ENCODE peak calls at places on chromosomes 16 and 17, in six cellular contexts. D is ascending aorta, B is fibroblast of the aortic adventitia, E is hepatocyte, I is Caco-2, G is AG04450. Z is an unnamed sample.

GRCh38 chr17:42407289-42407836 is 15.7 kb downstream of the CAVIN1 start:
- DNase-seq in D (peak), I (no peak), E (peak), G (no peak), B (peak), Z (peak)

GRCh38 chr16:25066426-25066746 is 45.2 kb upstream of the LCMT1 start:
- DNase-seq in B (no peak), G (no peak), E (no peak), I (no peak), D (no peak), Z (no peak)

GRCh38 chr16:54867302-54867832 is 63.3 kb upstream of the IRX5 start:
- DNase-seq in D (no peak), G (no peak), E (no peak), B (no peak), I (no peak), Z (no peak)

GRCh38 chr16:380837-381787 is 666 bp downstream of the PGAP6 start:
- DNase-seq in E (peak), D (no peak), G (no peak), I (peak), B (no peak), Z (no peak)

GRCh38 chr17:44278006-44278405 is 10.1 kb upstream of the SLC4A1 start:
- DNase-seq in G (no peak), I (no peak), E (no peak), B (peak), D (no peak), Z (no peak)

GRCh38 chr17:46003907-46004748 is 5.1 kb downstream of the STH start:
- DNase-seq in E (peak), D (no peak), I (no peak), B (peak), G (no peak), Z (peak)

GRCh38 chr17:34171245-34171818 is 83.8 kb upstream of the CCL2 start:
- DNase-seq in G (no peak), I (peak), B (peak), D (peak), E (peak), Z (peak)

GRCh38 chr16:12228607-12229499 is 252.3 kb downstream of the SNX29 start:
- DNase-seq in E (peak), B (peak), G (peak), I (peak), D (no peak), Z (no peak)

GRCh38 chr16:48049832-48050231 is 106.0 kb downstream of the ABCC12 start:
- DNase-seq in D (no peak), B (no peak), G (no peak), E (no peak), I (no peak), Z (no peak)

GRCh38 chr16:72291531-72291981 is 119.6 kb upstream of the PMFBP1 start:
- DNase-seq in E (peak), D (no peak), B (peak), G (peak), I (no peak), Z (no peak)

GRCh38 chr16:16138034-16138635 is 85.2 kb downstream of the ABCC6 start:
- DNase-seq in I (no peak), G (no peak), E (no peak), D (no peak), B (no peak), Z (no peak)

GRCh38 chr16:12124742-12125141 is 148.2 kb downstream of the SNX29 start:
- DNase-seq in B (no peak), I (no peak), D (no peak), E (no peak), G (no peak), Z (no peak)

GRCh38 chr17:75288784-75289121 is 480 bp downstream of the SLC25A19 start:
- DNase-seq in E (no peak), G (no peak), D (no peak), B (no peak), I (peak), Z (no peak)

GRCh38 chr16:66270333-66270927 is 96.1 kb upstream of the CDH5 start:
- DNase-seq in I (peak), E (peak), D (peak), G (no peak), B (peak), Z (peak)

GRCh38 chr17:83064732-83065659 is 14.4 kb upstream of the METRNL start:
- DNase-seq in G (no peak), E (no peak), I (peak), B (no peak), D (peak), Z (peak)

GRCh38 chr17:11980813-11981212 is 16.5 kb downstream of the ZNF18 start:
- DNase-seq in G (no peak), I (no peak), E (no peak), B (peak), D (no peak), Z (no peak)

GRCh38 chr17:43878260-43879082 is 28.9 kb downstream of the MPP2 start:
- DNase-seq in B (peak), G (peak), D (peak), I (peak), E (peak), Z (peak)

GRCh38 chr17:16872351-16872751 is 99.6 kb downstream of the TNFRSF13B start:
- DNase-seq in I (peak), E (no peak), B (no peak), G (no peak), D (no peak), Z (no peak)

GRCh38 chr17:6314311-6314710 is 120.6 kb downstream of the AIPL1 start:
- DNase-seq in B (no peak), I (no peak), G (no peak), D (no peak), E (no peak), Z (no peak)

GRCh38 chr16:49923411-49923810 is 67.5 kb upstream of the ZNF423 start:
- DNase-seq in D (no peak), E (no peak), I (no peak), B (no peak), G (no peak), Z (no peak)

GRCh38 chr16:73710526-73710925 is 586.1 kb upstream of the PSMD7 start:
- DNase-seq in B (no peak), E (no peak), G (no peak), D (no peak), I (no peak), Z (no peak)

GRCh38 chr17:43784628-43785101 is 4.4 kb downstream of the CFAP97D1 start:
- DNase-seq in I (no peak), B (peak), G (no peak), E (no peak), D (no peak), Z (no peak)

GRCh38 chr17:246851-247421 is 65.5 kb upstream of the DOC2B start:
- DNase-seq in E (no peak), B (no peak), D (peak), I (peak), G (no peak), Z (peak)

GRCh38 chr17:33444731-33445130 is 151.6 kb upstream of the ASIC2 start:
- DNase-seq in D (no peak), I (no peak), E (no peak), B (no peak), G (no peak), Z (no peak)

DNA sequence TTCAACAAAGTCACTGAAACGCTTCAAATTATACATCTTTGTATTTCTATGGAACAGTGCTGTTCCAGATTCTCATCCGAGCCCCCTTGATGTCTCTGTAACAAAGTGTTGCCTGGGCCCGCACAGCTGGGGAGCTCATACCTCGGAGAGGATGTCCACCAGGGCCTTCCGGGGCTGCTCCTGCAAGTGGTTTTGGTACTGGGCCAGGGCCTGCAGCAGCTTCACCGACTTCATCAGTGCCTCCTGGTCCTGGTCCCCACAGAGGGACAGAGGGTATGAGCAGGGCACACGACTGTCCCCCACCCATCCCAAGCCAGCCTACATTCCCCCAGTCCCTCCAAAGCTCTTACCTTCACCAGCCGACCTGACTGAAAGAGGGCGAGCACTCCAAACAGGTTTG is 1.5 kb downstream of the MYBBP1A start:
- DNase-seq in I (no peak), B (no peak), D (no peak), G (no peak), E (no peak), Z (peak)
- H3K4me3 ChIP-seq in I (no peak), B (peak), D (no peak), G (peak), E (no peak), Z (peak)

DNA sequence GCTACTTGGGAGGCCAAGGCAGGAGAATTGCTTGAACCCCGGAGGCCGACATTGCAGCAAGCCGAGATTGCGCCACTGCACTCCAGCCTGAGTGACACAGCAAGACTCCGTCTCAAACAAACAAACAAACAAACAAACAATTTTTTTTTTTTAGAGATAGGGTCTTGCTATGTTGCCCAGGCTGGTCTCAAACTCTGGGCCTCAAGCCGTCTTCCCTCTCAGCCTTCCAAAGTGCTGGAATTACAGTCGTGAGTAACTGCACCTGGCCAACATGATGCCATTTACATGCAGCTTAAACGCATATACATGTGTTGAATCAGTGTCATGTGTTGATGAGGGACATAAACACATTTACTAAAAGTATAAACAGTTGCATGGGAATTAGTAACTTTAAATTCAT is 2.0 kb upstream of the SLFN5 start:
- DNase-seq in D (no peak), I (no peak), B (no peak), E (no peak), G (no peak), Z (no peak)
- H3K4me3 ChIP-seq in D (no peak), I (no peak), B (no peak), E (no peak), G (no peak), Z (peak)

GRCh38 chr16:58114827-58115825 is 14.1 kb downstream of the CFAP20 start:
- DNase-seq in D (peak), E (peak), B (no peak), G (peak), I (no peak), Z (no peak)
- H3K4me3 ChIP-seq in D (no peak), E (no peak), B (no peak), G (no peak), I (no peak), Z (no peak)

DNA sequence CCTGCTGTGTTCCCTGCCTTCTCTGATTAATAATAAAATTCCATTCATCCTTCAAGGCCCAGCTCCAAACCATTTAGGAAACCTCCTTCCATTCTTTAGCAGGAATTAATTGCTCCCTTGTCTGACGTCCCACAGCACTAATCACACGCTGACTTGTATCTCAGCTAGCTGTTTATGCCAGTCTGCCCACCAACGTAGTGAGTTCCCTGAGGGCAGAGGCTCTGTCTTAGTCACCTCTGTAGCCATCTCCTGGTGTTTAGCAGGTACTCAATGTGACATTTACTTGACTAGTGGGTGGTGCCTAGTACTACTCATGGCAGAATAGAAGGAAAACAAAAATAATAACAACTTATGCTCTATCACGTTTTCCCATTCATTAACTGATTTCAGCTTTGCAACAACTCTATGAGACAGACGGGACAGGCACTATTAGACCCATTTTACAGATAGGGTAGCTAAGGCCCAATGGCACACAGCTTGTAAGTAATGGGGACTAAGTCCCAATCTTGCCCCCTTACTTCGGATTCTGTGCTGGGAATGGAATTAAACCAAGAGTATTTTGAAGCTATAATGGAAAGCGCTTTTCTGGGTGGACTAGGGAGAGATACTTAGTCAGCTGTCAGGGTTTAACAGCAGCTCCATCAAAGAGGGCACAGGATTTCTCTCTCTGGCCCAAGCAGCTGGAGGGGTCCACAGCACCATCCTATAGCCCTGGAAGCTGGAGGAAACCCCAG is 931 bp upstream of the WIPF2 start:
- DNase-seq in D (no peak), E (no peak), B (no peak), G (no peak), I (no peak), Z (no peak)
- H3K4me3 ChIP-seq in D (peak), E (no peak), B (no peak), G (no peak), I (no peak), Z (peak)

DNA sequence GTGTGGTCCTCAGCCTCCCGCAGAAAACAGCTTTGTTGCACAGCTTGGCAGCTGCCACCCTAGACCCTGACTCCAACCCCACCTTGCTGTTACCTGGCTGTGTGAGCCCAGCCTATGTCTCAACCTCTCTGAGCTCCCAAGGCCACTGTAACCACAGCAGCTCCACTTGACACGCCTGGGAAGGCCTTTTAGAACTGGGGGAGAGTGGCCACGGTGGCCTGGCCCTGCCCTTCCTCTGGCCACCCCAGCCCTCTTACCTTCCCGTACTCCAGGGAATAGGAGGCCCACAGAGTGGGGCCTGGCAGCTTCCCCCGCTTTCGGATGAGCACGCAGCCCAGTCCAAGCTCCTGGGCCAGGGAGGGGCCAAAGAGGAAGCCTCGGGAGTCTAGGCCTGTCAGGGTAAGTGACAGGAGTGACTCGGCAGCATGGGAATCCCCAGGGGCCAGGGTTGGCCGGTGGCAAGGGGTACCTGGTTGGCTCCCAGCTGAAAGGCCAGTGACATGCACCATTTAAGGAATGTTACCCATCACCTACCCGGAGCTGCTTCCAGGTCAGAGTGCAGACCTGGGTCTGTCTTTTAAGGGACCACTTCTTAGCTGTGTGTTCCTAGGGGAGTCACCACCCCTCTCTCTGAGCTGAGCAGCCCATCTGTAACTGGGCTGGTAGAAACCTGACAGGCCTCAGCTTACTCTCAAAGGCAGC is 1.4 kb downstream of the APRT start:
- DNase-seq in G (no peak), E (no peak), D (no peak), B (no peak), I (peak), Z (peak)
- H3K4me3 ChIP-seq in G (peak), E (peak), D (peak), B (peak), I (peak), Z (peak)

GRCh38 chr17:30234954-30235353 is 543 bp downstream of the SLC6A4 start:
- DNase-seq in B (no peak), E (no peak), I (no peak), G (no peak), D (peak), Z (no peak)
- H3K4me3 ChIP-seq in B (peak), E (peak), I (peak), G (peak), D (peak), Z (peak)

GRCh38 chr17:80187493-80187892 is 17.7 kb downstream of the CARD14 start:
- DNase-seq in D (no peak), G (no peak), I (no peak), E (no peak), B (peak), Z (peak)
- H3K4me3 ChIP-seq in D (no peak), G (peak), I (no peak), E (no peak), B (peak), Z (peak)

GRCh38 chr17:58416937-58417299 is 416 bp downstream of the RNF43 start:
- DNase-seq in I (no peak), E (no peak), B (no peak), D (no peak), G (no peak), Z (no peak)

GRCh38 chr17:58414596-58414997 is 2.7 kb downstream of the RNF43 start:
- DNase-seq in G (no peak), D (no peak), E (no peak), I (no peak), B (no peak), Z (no peak)

GRCh38 chr17:58415371-58416055 is 1.8 kb downstream of the RNF43 start:
- DNase-seq in D (no peak), I (peak), G (no peak), B (no peak), E (peak), Z (no peak)

GRCh38 chr17:58416396-58416795 is 938 bp downstream of the RNF43 start:
- DNase-seq in E (no peak), B (no peak), D (no peak), I (no peak), G (no peak), Z (no peak)

DNA sequence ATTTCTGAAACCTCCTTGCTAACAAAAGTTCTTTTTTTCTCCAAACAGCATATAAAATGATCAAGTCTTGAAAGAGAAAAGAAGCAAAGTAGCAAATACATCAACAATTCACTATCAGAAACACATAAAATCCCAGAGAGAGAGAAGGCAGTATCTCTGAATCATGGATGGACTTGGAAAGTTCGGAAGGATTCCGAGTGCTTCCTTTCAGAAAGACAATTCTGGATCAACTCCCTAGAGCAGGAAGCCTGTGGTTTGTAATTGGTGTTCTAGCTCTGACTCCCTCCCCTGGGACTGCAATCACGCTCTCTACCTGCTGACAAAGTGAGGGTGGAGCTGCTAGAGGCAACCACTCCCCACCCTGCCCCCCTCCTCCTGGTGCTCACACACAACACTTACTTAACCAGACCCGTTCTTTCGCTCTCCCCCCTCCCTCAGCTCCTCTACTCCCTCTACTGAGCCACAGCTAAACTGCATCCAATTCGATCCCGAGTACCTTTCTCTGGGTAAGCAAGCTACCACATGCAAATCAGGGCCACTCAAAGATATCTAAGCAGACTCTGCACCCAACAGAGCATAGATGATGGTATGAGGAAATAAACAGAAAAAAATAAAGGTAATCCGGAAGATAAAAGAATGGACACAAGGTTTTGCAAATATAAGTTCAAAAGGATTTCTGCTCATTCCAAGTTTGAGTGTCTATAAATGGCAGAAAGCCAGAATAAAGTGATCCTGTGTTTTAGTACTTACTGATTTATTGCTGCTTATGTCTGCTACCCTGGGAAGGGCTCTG is at the start of gene RNF43:
- DNase-seq in D (peak), B (peak), G (peak), I (peak), E (peak), Z (peak)
- H3K4me3 ChIP-seq in D (peak), B (peak), G (peak), I (peak), E (peak), Z (peak)

GRCh38 chr17:19281161-19281560 is 44.0 kb downstream of the EPN2 start:
- DNase-seq in E (no peak), D (no peak), I (no peak), B (peak), G (no peak), Z (no peak)
- H3K4me3 ChIP-seq in E (no peak), D (no peak), I (no peak), B (no peak), G (no peak), Z (no peak)

GRCh38 chr16:83802559-83802958 is 5.2 kb upstream of the HSBP1 start:
- DNase-seq in D (no peak), I (no peak), B (no peak), G (no peak), E (no peak), Z (no peak)
- H3K4me3 ChIP-seq in D (peak), I (no peak), B (no peak), G (peak), E (no peak), Z (peak)

Z was measured in psoas muscle.